ENCODE peak calls at places on chromosomes 16 and 17, in six cellular contexts. G, Z, C, I, N and A are unnamed samples.

GRCh38 chr17:77455111-77455877 is 314.5 kb downstream of the SEC14L1 start:
- DNase-seq in G (no peak), Z (no peak), C (no peak), I (no peak), N (no peak), A (no peak)

GRCh38 chr17:70661342-70662222 is 492.2 kb downstream of the KCNJ2 start:
- DNase-seq in G (peak; percentile 28), Z (no peak), C (no peak), I (no peak), N (no peak), A (peak; percentile 83)

GRCh38 chr17:13561606-13562270 is 40.0 kb downstream of the HS3ST3A1 start:
- DNase-seq in G (peak; percentile 88), Z (no peak), C (no peak), I (no peak), N (no peak), A (no peak)

GRCh38 chr16:54690710-54691109 is 240.0 kb upstream of the IRX5 start:
- DNase-seq in G (no peak), Z (no peak), C (no peak), I (no peak), N (no peak), A (no peak)

GRCh38 chr17:50028207-50029120 is 27.4 kb upstream of the ITGA3 start:
- DNase-seq in G (peak; percentile 99), Z (no peak), C (no peak), I (no peak), N (no peak), A (peak; percentile 94)

GRCh38 chr16:65524997-65525396 is 403.1 kb upstream of the CDH11 start:
- DNase-seq in G (peak; percentile 76), Z (no peak), C (no peak), I (no peak), N (no peak), A (peak; percentile 9)

GRCh38 chr17:81651692-81652091 is 4.7 kb downstream of the PDE6G start:
- DNase-seq in G (peak; percentile 79), Z (no peak), C (no peak), I (no peak), N (no peak), A (no peak)

GRCh38 chr17:68771867-68772515 is 170.8 kb upstream of the FAM20A start:
- DNase-seq in G (peak; percentile 19), Z (no peak), C (no peak), I (peak; percentile 81), N (no peak), A (no peak)

GRCh38 chr17:48162946-48163506 is 55.5 kb downstream of the SNX11 start:
- DNase-seq in G (no peak), Z (no peak), C (no peak), I (no peak), N (no peak), A (peak; percentile 58)

GRCh38 chr17:39271546-39271945 is 45.8 kb upstream of the STAC2 start:
- DNase-seq in G (no peak), Z (no peak), C (no peak), I (no peak), N (no peak), A (no peak)

GRCh38 chr16:736936-737481 is 3.8 kb downstream of the CIAO3 start:
- DNase-seq in G (no peak), Z (no peak), C (no peak), I (no peak), N (no peak), A (no peak)

GRCh38 chr17:35256629-35257028 is 13.8 kb downstream of the SLFN5 start:
- DNase-seq in G (no peak), Z (no peak), C (no peak), I (no peak), N (no peak), A (no peak)

GRCh38 chr16:25916091-25916490 is 224.3 kb downstream of the HS3ST4 start:
- DNase-seq in G (no peak), Z (no peak), C (no peak), I (no peak), N (no peak), A (no peak)

GRCh38 chr17:50352693-50353599 is 7.0 kb downstream of the XYLT2 start:
- DNase-seq in G (no peak), Z (no peak), C (no peak), I (no peak), N (no peak), A (no peak)

GRCh38 chr16:87131061-87131995 is 185.9 kb downstream of the C16orf95 start:
- DNase-seq in G (no peak), Z (no peak), C (no peak), I (no peak), N (no peak), A (no peak)

GRCh38 chr16:31085873-31086628 is 2.7 kb downstream of the PRSS53 start:
- DNase-seq in G (no peak), Z (no peak), C (no peak), I (no peak), N (no peak), A (no peak)

GRCh38 chr16:28529124-28529523 is 9.7 kb downstream of the NUPR1 start:
- DNase-seq in G (no peak), Z (no peak), C (no peak), I (no peak), N (no peak), A (no peak)

GRCh38 chr17:40813804-40814203 is 8.6 kb downstream of the KRT10 start:
- DNase-seq in G (peak; percentile 38), Z (no peak), C (no peak), I (no peak), N (no peak), A (no peak)

GRCh38 chr17:80222376-80223141 is 2.3 kb downstream of the SLC26A11 start:
- DNase-seq in G (no peak), Z (no peak), C (no peak), I (no peak), N (no peak), A (no peak)

GRCh38 chr17:13465678-13466077 is 136.1 kb downstream of the HS3ST3A1 start:
- DNase-seq in G (no peak), Z (no peak), C (no peak), I (no peak), N (no peak), A (no peak)

GRCh38 chr17:48622857-48623256 is 3.3 kb downstream of the HOXB9 start:
- DNase-seq in G (no peak), Z (no peak), C (no peak), I (no peak), N (no peak), A (no peak)

GRCh38 chr17:12047977-12048376 is 27.3 kb downstream of the MAP2K4 start:
- DNase-seq in G (peak; percentile 16), Z (no peak), C (no peak), I (peak; percentile 28), N (no peak), A (no peak)

GRCh38 chr17:8311131-8311790 is 1.2 kb downstream of the ARHGEF15 start:
- DNase-seq in G (no peak), Z (no peak), C (no peak), I (no peak), N (no peak), A (no peak)

GRCh38 chr17:83201206-83202001 is 122.0 kb downstream of the METRNL start:
- DNase-seq in G (no peak), Z (no peak), C (no peak), I (no peak), N (no peak), A (no peak)

GRCh38 chr16:66107661-66108060 is 258.8 kb upstream of the CDH5 start:
- DNase-seq in G (no peak), Z (no peak), C (no peak), I (no peak), N (no peak), A (no peak)

GRCh38 chr16:51524555-51525373 is 373.7 kb upstream of the SALL1 start:
- DNase-seq in G (peak; percentile 36), Z (no peak), C (no peak), I (peak; percentile 10), N (no peak), A (peak; percentile 76)

GRCh38 chr17:76623271-76624146 is 20.0 kb downstream of the ST6GALNAC1 start:
- DNase-seq in G (peak; percentile 56), Z (peak; percentile 65), C (peak; percentile 76), I (peak; percentile 76), N (peak; percentile 41), A (peak; percentile 52)

GRCh38 chr16:2529061-2529931 is 1.9 kb downstream of the CEMP1 start:
- DNase-seq in G (no peak), Z (no peak), C (no peak), I (no peak), N (no peak), A (no peak)

GRCh38 chr16:58222532-58223316 is 24.8 kb upstream of the CSNK2A2 start:
- DNase-seq in G (no peak), Z (no peak), C (no peak), I (no peak), N (no peak), A (no peak)

GRCh38 chr16:70151391-70151790 is 22.2 kb upstream of the CLEC18C start:
- DNase-seq in G (no peak), Z (no peak), C (no peak), I (no peak), N (no peak), A (no peak)

GRCh38 chr17:18139949-18140348 is 31.4 kb downstream of the MYO15A start:
- DNase-seq in G (no peak), Z (no peak), C (no peak), I (no peak), N (no peak), A (no peak)

GRCh38 chr16:49622421-49623402 is 233.2 kb downstream of the ZNF423 start:
- DNase-seq in G (no peak), Z (no peak), C (no peak), I (no peak), N (no peak), A (no peak)